ENCODE peak calls at places on chromosomes 11 and 22, in six cellular contexts. Q is caudate nucleus, G is body of pancreas, J is ovary, L is GM12878, P is PC-3. Z is an unnamed sample.

GRCh38 chr11:63779044-63779443 is 10.5 kb upstream of the ZFTA start:
- DNase-seq in Q (no peak), J (no peak), P (no peak), L (no peak), G (no peak), Z (no peak)

GRCh38 chr11:60872952-60873524 is 5.7 kb downstream of the ZP1 start:
- DNase-seq in G (no peak), Q (no peak), J (no peak), L (no peak), P (no peak), Z (no peak)

GRCh38 chr22:41197046-41197807 is 7.9 kb upstream of the L3MBTL2 start:
- DNase-seq in P (peak), G (peak), L (no peak), J (peak), Q (peak), Z (peak)

GRCh38 chr11:70557742-70558485 is 159.6 kb downstream of the CTTN start:
- DNase-seq in J (no peak), G (no peak), P (peak), Q (no peak), L (no peak), Z (no peak)

GRCh38 chr11:115616941-115617340 is 112.7 kb upstream of the CADM1 start:
- DNase-seq in G (peak), L (no peak), P (no peak), Q (no peak), J (no peak), Z (no peak)

GRCh38 chr11:57426754-57427691 is at the start of gene SLC43A3:
- DNase-seq in P (peak), L (peak), G (peak), J (peak), Q (no peak), Z (peak)

GRCh38 chr22:50446708-50447575 is 27.9 kb downstream of the SBF1 start:
- DNase-seq in Q (no peak), G (no peak), J (no peak), P (no peak), L (no peak), Z (no peak)

GRCh38 chr11:76073716-76074115 is 132.6 kb downstream of the WNT11 start:
- DNase-seq in J (no peak), G (no peak), Q (no peak), L (no peak), P (no peak), Z (no peak)

GRCh38 chr11:4184163-4184916 is 89.7 kb downstream of the RRM1 start:
- DNase-seq in L (no peak), G (no peak), Q (no peak), J (no peak), P (no peak), Z (no peak)

GRCh38 chr11:105870521-105871113 is 151.4 kb downstream of the MSANTD4 start:
- DNase-seq in P (peak), J (no peak), Q (no peak), L (no peak), G (no peak), Z (no peak)

GRCh38 chr11:84714316-84714780 is 912.8 kb downstream of the DLG2 start:
- DNase-seq in G (peak), J (no peak), P (peak), L (no peak), Q (no peak), Z (peak)

GRCh38 chr11:78933361-78933760 is 358.7 kb upstream of the NARS2 start:
- DNase-seq in P (no peak), G (no peak), Q (no peak), J (no peak), L (no peak), Z (no peak)

GRCh38 chr22:28882878-28883656 is at the start of gene ZNRF3:
- DNase-seq in P (peak), L (no peak), Q (peak), G (peak), J (peak), Z (peak)

GRCh38 chr11:28169816-28170215 is 61.6 kb downstream of the METTL15 start:
- DNase-seq in L (no peak), Q (no peak), J (no peak), P (no peak), G (no peak), Z (no peak)

GRCh38 chr11:123451183-123451907 is 21.3 kb downstream of the GRAMD1B start:
- DNase-seq in Q (no peak), P (peak), L (no peak), G (no peak), J (no peak), Z (no peak)

GRCh38 chr11:4482445-4482844 is at the start of gene OR52K1:
- DNase-seq in L (no peak), G (no peak), P (no peak), J (no peak), Q (no peak), Z (peak)

GRCh38 chr11:66969584-66970205 is 5.4 kb upstream of the C11orf86 start:
- DNase-seq in J (no peak), Q (no peak), L (no peak), G (no peak), P (no peak), Z (no peak)

GRCh38 chr11:119529063-119529845 is 106.3 kb upstream of the THY1 start:
- DNase-seq in P (no peak), Q (no peak), L (no peak), G (no peak), J (no peak), Z (no peak)

GRCh38 chr11:15854245-15854644 is 502.1 kb downstream of the SOX6 start:
- DNase-seq in J (no peak), P (no peak), Q (no peak), L (no peak), G (no peak), Z (no peak)

GRCh38 chr22:38482662-38483308 is 14.9 kb downstream of the KDELR3 start:
- DNase-seq in L (no peak), Q (no peak), P (no peak), J (no peak), G (no peak), Z (no peak)

GRCh38 chr22:19429950-19430889 is 1.3 kb downstream of the HIRA start:
- DNase-seq in J (no peak), G (peak), P (peak), Q (no peak), L (no peak), Z (no peak)

GRCh38 chr22:50146440-50147228 is 23.9 kb upstream of the PANX2 start:
- DNase-seq in J (peak), Q (peak), G (peak), L (no peak), P (no peak), Z (peak)

GRCh38 chr22:47625531-47626427 is 863.3 kb downstream of the TBC1D22A start:
- DNase-seq in Q (no peak), G (no peak), P (no peak), J (no peak), L (no peak), Z (no peak)

GRCh38 chr11:46390331-46391171 is 1.0 kb downstream of the CHRM4 start:
- DNase-seq in J (no peak), L (no peak), G (no peak), Q (no peak), P (no peak), Z (no peak)

GRCh38 chr11:60343094-60343704 is 16.1 kb downstream of the MS4A6E start:
- DNase-seq in J (no peak), G (no peak), Q (no peak), L (no peak), P (peak), Z (no peak)

GRCh38 chr11:113198907-113199660 is 115.3 kb upstream of the TTC12 start:
- DNase-seq in Q (no peak), L (no peak), P (peak), J (no peak), G (no peak), Z (peak)

GRCh38 chr11:32034680-32035079 is 56.2 kb upstream of the RCN1 start:
- DNase-seq in L (no peak), G (no peak), Q (no peak), P (no peak), J (no peak), Z (no peak)

GRCh38 chr11:32034149-32034548 is 56.7 kb upstream of the RCN1 start:
- DNase-seq in Q (no peak), L (no peak), P (no peak), G (no peak), J (no peak), Z (no peak)

GRCh38 chr11:32033067-32033466 is 57.8 kb upstream of the RCN1 start:
- DNase-seq in Q (no peak), G (no peak), L (no peak), J (no peak), P (no peak), Z (no peak)

GRCh38 chr11:32032478-32032877 is 58.4 kb upstream of the RCN1 start:
- DNase-seq in J (no peak), P (peak), Q (no peak), G (no peak), L (peak), Z (no peak)

DNA sequence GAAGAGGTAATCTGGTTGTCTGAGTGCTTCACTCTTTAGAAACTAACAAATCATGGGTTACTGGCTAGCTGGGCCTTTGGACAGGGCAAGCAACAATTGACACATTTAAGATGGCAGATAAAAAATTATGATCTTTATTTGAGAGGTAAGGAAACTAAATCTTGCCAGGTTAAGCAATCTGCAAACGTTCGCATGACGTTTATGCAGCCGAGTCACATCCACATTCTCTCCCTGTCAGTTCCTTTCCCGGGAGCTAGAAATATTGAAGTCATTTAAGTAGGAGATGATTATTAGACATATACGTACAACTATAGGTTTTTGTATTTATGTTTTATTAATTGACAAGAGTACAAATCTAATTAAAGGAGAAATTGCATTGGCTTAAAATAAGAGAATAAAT is 57.4 kb upstream of the RCN1 start:
- DNase-seq in J (no peak), G (no peak), L (no peak), P (no peak), Q (no peak), Z (no peak)
- H3K27ac ChIP-seq in J (no peak), G (no peak), L (no peak), P (no peak), Q (no peak), Z (no peak)

GRCh38 chr11:9735919-9736318 is 72.0 kb downstream of the SWAP70 start:
- DNase-seq in P (no peak), L (no peak), Q (no peak), G (no peak), J (no peak), Z (no peak)
- H3K27ac ChIP-seq in P (no peak), L (peak), Q (no peak), G (no peak), J (no peak), Z (no peak)

GRCh38 chr11:73268671-73269271 is 3.4 kb upstream of the P2RY6 start:
- DNase-seq in J (no peak), G (no peak), P (no peak), Q (no peak), L (no peak), Z (no peak)

GRCh38 chr11:73266644-73267015 is 5.5 kb upstream of the P2RY6 start:
- DNase-seq in P (no peak), G (no peak), J (no peak), L (no peak), Q (no peak), Z (no peak)

GRCh38 chr11:73267921-73268540 is 4.1 kb upstream of the P2RY6 start:
- DNase-seq in G (no peak), Q (no peak), P (no peak), J (no peak), L (no peak), Z (no peak)

GRCh38 chr11:73265853-73266643 is 6.1 kb upstream of the P2RY6 start:
- DNase-seq in P (no peak), Q (no peak), L (no peak), J (no peak), G (no peak), Z (no peak)

DNA sequence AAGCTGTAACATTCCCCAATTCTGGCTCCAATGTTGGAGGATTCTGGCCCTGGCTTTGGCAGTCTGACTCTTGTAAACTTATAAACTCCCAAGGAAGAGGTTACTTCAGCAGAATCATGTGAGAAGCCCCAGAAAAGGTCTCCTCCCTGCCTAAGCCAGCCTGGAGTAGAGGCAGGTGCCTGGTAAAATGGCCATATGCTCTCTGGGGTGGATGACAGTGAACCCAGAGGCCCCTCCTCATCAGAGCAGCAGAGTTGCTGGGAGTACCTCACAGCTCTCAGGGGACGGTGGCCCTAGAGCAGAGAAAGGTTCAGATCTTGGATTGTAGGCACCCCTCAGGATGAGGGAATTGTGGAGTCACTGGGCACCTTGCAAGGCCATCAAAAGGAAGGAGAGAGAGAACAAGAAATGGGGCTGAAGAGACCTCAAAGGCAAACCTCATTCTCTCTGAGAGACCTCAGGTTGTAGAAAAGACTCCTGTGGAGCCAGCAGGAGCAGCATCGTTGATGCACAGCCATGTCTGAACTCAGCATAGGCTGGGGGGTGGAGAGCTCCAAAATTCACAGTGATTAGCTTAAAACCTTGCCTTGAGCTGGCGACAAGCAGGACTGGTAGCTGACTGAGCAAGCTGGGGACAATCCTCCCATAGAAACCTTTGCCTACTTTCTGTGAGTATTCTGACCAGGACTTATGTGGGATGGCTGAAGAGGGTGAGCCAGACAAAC is 4.9 kb upstream of the P2RY6 start:
- DNase-seq in J (no peak), G (no peak), L (no peak), P (no peak), Q (no peak), Z (no peak)
- H3K27ac ChIP-seq in J (no peak), G (no peak), L (no peak), P (no peak), Q (no peak), Z (no peak)

GRCh38 chr22:32652609-32653008 is 148.9 kb upstream of the TIMP3 start:
- DNase-seq in P (no peak), Q (no peak), J (no peak), L (no peak), G (no peak), Z (no peak)
- H3K27ac ChIP-seq in P (no peak), Q (no peak), J (no peak), L (no peak), G (no peak), Z (no peak)

DNA sequence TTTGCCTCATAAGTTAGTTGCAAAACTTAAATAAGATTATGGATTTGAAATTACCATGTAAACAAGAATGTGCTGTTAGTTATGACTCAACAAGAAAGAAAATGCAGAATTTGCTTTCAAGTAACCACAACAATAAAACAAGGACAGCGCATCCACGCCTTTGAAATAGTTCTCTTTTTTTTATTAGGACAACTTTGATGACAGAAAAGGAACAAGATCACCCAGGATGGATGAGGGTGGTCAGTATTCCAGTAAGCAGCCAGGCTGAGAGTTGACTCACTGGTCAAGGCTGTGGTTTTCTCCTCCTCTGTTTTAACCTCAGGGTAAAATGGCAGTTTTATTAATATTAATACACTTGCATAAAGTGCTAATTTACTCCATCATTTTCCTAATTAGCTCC is 544.4 kb downstream of the OPCML start:
- DNase-seq in P (no peak), G (no peak), Q (no peak), J (no peak), L (no peak), Z (no peak)
- H3K27ac ChIP-seq in P (no peak), G (no peak), Q (no peak), J (no peak), L (no peak), Z (no peak)

GRCh38 chr22:22036588-22036987 is 54.0 kb upstream of the TOP3B start:
- DNase-seq in J (no peak), G (no peak), Q (no peak), P (no peak), L (no peak), Z (no peak)

GRCh38 chr22:22039286-22040074 is 56.9 kb upstream of the TOP3B start:
- DNase-seq in P (no peak), Q (no peak), G (no peak), L (no peak), J (no peak), Z (no peak)

GRCh38 chr22:22037229-22037628 is 54.6 kb upstream of the TOP3B start:
- DNase-seq in L (no peak), J (no peak), P (no peak), G (no peak), Q (no peak), Z (no peak)

GRCh38 chr22:22037740-22038139 is 55.2 kb upstream of the TOP3B start:
- DNase-seq in Q (no peak), G (no peak), J (no peak), P (peak), L (no peak), Z (no peak)

GRCh38 chr22:22038178-22038880 is 55.7 kb upstream of the TOP3B start:
- DNase-seq in J (no peak), L (no peak), Q (no peak), P (no peak), G (no peak), Z (no peak)
- H3K27ac ChIP-seq in J (no peak), L (no peak), Q (no peak), P (no peak), G (no peak), Z (no peak)

GRCh38 chr11:93639548-93639947 is 21.9 kb upstream of the CEP295 start:
- DNase-seq in G (no peak), L (no peak), Q (no peak), P (no peak), J (no peak), Z (no peak)

GRCh38 chr11:93646399-93646798 is 15.1 kb upstream of the CEP295 start:
- DNase-seq in J (no peak), G (no peak), Q (no peak), L (no peak), P (no peak), Z (no peak)

GRCh38 chr11:93645938-93646337 is 15.5 kb upstream of the CEP295 start:
- DNase-seq in P (no peak), L (no peak), J (no peak), G (no peak), Q (no peak), Z (no peak)

GRCh38 chr11:93648168-93648567 is 13.3 kb upstream of the CEP295 start:
- DNase-seq in G (no peak), Q (no peak), P (peak), J (no peak), L (no peak), Z (no peak)

DNA sequence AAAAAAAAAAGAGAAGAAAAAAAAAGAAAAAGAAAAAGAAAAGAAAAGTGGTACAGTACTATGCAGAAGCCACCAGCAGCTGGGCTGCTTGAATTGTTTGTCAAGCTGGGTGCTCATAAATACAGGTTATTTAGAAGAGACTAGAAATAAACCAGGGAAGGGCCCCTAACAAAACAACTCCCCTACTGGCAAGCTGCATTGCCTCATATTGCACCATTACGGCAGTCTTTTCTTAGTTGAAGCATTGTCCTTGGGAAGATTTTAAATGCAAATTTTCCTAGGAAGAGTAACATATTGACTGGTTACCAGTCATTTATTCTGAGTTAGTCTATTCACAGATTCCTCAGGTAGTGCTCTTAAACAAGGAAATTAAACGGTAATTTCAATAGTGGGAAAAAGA is 19.1 kb upstream of the CEP295 start:
- DNase-seq in J (no peak), L (no peak), G (no peak), P (no peak), Q (no peak), Z (no peak)
- H3K27ac ChIP-seq in J (no peak), L (no peak), G (no peak), P (no peak), Q (no peak), Z (no peak)